ENCODE peak calls at places on chromosomes 1 and 21, in six cellular contexts. One of them, this sample, is unnamed. For H3K27me3, the result is how much of the 10 kb centered on the place peaks cover.

GRCh38 chr1:236835491-236835890 is 40.4 kb downstream of the MTR start:
- DNase-seq in psoas muscle: no peak
- DNase-seq in adipocyte: no peak
- DNase-seq in NT2/D1: no peak
- DNase-seq in adrenal gland: no peak
- DNase-seq in GM06990: no peak
- DNase-seq in this sample: no peak

GRCh38 chr1:6131561-6131960 is 48.6 kb downstream of the CHD5 start:
- DNase-seq in NT2/D1: no peak
- DNase-seq in psoas muscle: no peak
- DNase-seq in adipocyte: no peak
- DNase-seq in GM06990: no peak
- DNase-seq in adrenal gland: no peak
- DNase-seq in this sample: peak

GRCh38 chr21:39453571-39454179 is 1.9 kb downstream of the SH3BGR start:
- DNase-seq in psoas muscle: no peak
- DNase-seq in GM06990: no peak
- DNase-seq in adipocyte: no peak
- DNase-seq in adrenal gland: no peak
- DNase-seq in NT2/D1: no peak
- DNase-seq in this sample: no peak

GRCh38 chr21:33578214-33578613 is 10.3 kb downstream of the DONSON start:
- DNase-seq in NT2/D1: no peak
- DNase-seq in GM06990: no peak
- DNase-seq in adrenal gland: no peak
- DNase-seq in adipocyte: peak
- DNase-seq in psoas muscle: no peak
- DNase-seq in this sample: no peak

GRCh38 chr1:200889571-200889970 is 5.1 kb upstream of the INAVA start:
- DNase-seq in GM06990: no peak
- DNase-seq in psoas muscle: no peak
- DNase-seq in adrenal gland: no peak
- DNase-seq in adipocyte: no peak
- DNase-seq in NT2/D1: no peak
- DNase-seq in this sample: no peak

GRCh38 chr1:183873642-183874041 is 68.7 kb downstream of the RGL1 start:
- DNase-seq in NT2/D1: no peak
- DNase-seq in adrenal gland: no peak
- DNase-seq in GM06990: peak
- DNase-seq in adipocyte: no peak
- DNase-seq in psoas muscle: no peak
- DNase-seq in this sample: no peak

GRCh38 chr1:62076286-62076685 is 118.4 kb upstream of the L1TD1 start:
- DNase-seq in adipocyte: peak
- DNase-seq in adrenal gland: no peak
- DNase-seq in GM06990: no peak
- DNase-seq in NT2/D1: no peak
- DNase-seq in psoas muscle: no peak
- DNase-seq in this sample: no peak

GRCh38 chr1:103373991-103374390 is 151.5 kb upstream of the RNPC3 start:
- DNase-seq in GM06990: no peak
- DNase-seq in psoas muscle: no peak
- DNase-seq in adrenal gland: no peak
- DNase-seq in adipocyte: no peak
- DNase-seq in NT2/D1: no peak
- DNase-seq in this sample: no peak

GRCh38 chr1:230308039-230308438 is 118.1 kb downstream of the PGBD5 start:
- DNase-seq in GM06990: no peak
- DNase-seq in NT2/D1: no peak
- DNase-seq in adipocyte: peak
- DNase-seq in psoas muscle: peak
- DNase-seq in adrenal gland: peak
- DNase-seq in this sample: peak

GRCh38 chr1:106960412-106960811 is 96.1 kb upstream of the PRMT6 start:
- DNase-seq in psoas muscle: no peak
- DNase-seq in adrenal gland: no peak
- DNase-seq in NT2/D1: no peak
- DNase-seq in adipocyte: no peak
- DNase-seq in GM06990: peak
- DNase-seq in this sample: no peak

GRCh38 chr1:229862017-229862774 is 204.8 kb upstream of the GALNT2 start:
- DNase-seq in NT2/D1: peak
- DNase-seq in adipocyte: no peak
- DNase-seq in GM06990: no peak
- DNase-seq in psoas muscle: no peak
- DNase-seq in adrenal gland: no peak
- DNase-seq in this sample: no peak

GRCh38 chr1:198699167-198700015 is 60.6 kb downstream of the PTPRC start:
- DNase-seq in adrenal gland: peak
- DNase-seq in NT2/D1: peak
- DNase-seq in psoas muscle: no peak
- DNase-seq in GM06990: no peak
- DNase-seq in adipocyte: peak
- DNase-seq in this sample: no peak

GRCh38 chr1:209893751-209894150 is 44.3 kb upstream of the SYT14 start:
- DNase-seq in adipocyte: no peak
- DNase-seq in psoas muscle: no peak
- DNase-seq in adrenal gland: no peak
- DNase-seq in GM06990: no peak
- DNase-seq in NT2/D1: no peak
- DNase-seq in this sample: no peak

GRCh38 chr1:22418852-22419480 is 32.7 kb upstream of the ZBTB40 start:
- DNase-seq in GM06990: no peak
- DNase-seq in NT2/D1: no peak
- DNase-seq in adrenal gland: no peak
- DNase-seq in adipocyte: peak
- DNase-seq in psoas muscle: no peak
- DNase-seq in this sample: no peak

GRCh38 chr21:42299324-42300044 is 15.7 kb downstream of the TFF3 start:
- DNase-seq in adrenal gland: no peak
- DNase-seq in adipocyte: no peak
- DNase-seq in psoas muscle: no peak
- DNase-seq in GM06990: no peak
- DNase-seq in NT2/D1: no peak
- DNase-seq in this sample: no peak

GRCh38 chr1:10651377-10651776 is 145.1 kb downstream of the CASZ1 start:
- DNase-seq in adipocyte: peak
- DNase-seq in adrenal gland: no peak
- DNase-seq in GM06990: no peak
- DNase-seq in psoas muscle: no peak
- DNase-seq in NT2/D1: peak
- DNase-seq in this sample: no peak

GRCh38 chr1:232529747-232530146 is 100.2 kb downstream of the SIPA1L2 start:
- DNase-seq in psoas muscle: no peak
- DNase-seq in adrenal gland: no peak
- DNase-seq in GM06990: no peak
- DNase-seq in NT2/D1: no peak
- DNase-seq in adipocyte: no peak
- DNase-seq in this sample: peak

GRCh38 chr21:25887166-25887565 is 152.4 kb downstream of the GABPA start:
- DNase-seq in psoas muscle: no peak
- DNase-seq in NT2/D1: no peak
- DNase-seq in adipocyte: no peak
- DNase-seq in GM06990: no peak
- DNase-seq in adrenal gland: no peak
- DNase-seq in this sample: no peak

DNA sequence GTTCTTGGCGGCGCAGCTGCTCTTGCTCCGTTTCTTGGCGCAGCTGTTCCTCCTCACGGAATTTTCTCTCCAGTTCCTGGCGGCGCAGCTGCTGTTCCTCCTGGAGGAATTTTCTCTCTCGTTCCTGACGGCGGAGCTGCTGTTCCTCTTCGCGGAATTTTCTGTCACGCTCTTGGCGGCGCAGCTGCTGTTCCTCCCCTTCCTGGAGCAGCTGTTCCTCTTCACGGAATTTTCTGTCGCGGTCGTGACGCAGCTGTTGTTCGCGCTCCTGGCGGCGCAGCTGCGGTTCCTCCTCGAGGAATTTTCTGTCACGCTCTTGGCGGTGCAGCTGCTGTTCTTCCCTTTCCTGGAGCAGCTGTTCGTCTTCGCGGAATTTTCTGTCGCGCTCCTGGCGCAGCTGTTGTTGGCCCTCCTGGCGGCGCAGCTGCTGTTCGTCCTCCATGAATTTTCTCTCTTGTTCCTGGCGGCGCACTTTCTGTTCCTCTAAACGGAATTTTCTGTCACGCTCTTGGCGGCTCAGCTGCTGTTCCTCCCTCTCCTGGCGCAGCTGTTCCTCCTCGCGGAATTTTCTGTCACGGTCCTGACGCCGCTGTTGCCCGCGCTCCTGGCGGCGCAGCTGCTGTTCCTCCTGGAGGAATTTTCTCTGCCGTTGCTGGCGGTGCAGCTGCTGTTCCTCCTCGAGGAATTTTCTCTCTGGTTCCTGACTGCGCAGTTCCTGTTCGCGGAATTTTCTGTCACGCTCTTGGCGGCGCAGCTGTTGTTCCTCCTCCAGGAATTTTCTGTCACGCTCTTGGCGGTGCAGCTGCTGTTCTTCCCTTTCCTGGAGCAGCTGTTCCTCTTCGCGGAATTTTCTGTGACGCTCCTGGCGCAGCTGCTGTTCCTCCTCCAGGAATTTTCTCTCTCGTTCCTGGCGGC is 7.0 kb downstream of the TCHH start:
- DNase-seq in GM06990: peak
- DNase-seq in NT2/D1: peak
- DNase-seq in psoas muscle: peak
- DNase-seq in adrenal gland: peak
- DNase-seq in adipocyte: peak
- DNase-seq in this sample: peak
- H3K27me3 ChIP-seq in GM06990: under half
- H3K27me3 ChIP-seq in NT2/D1: half or more
- H3K27me3 ChIP-seq in psoas muscle: under half
- H3K27me3 ChIP-seq in adrenal gland: half or more
- H3K27me3 ChIP-seq in adipocyte: half or more
- H3K27me3 ChIP-seq in this sample: half or more

GRCh38 chr21:45365186-45365607 is 39.8 kb upstream of the COL18A1 start:
- DNase-seq in adipocyte: no peak
- DNase-seq in psoas muscle: no peak
- DNase-seq in GM06990: no peak
- DNase-seq in adrenal gland: no peak
- DNase-seq in NT2/D1: no peak
- DNase-seq in this sample: no peak

GRCh38 chr21:45362748-45363145 is 42.2 kb upstream of the COL18A1 start:
- DNase-seq in GM06990: no peak
- DNase-seq in adipocyte: no peak
- DNase-seq in adrenal gland: no peak
- DNase-seq in NT2/D1: no peak
- DNase-seq in psoas muscle: no peak
- DNase-seq in this sample: no peak

GRCh38 chr21:45365608-45366241 is 39.2 kb upstream of the COL18A1 start:
- DNase-seq in GM06990: no peak
- DNase-seq in adipocyte: no peak
- DNase-seq in adrenal gland: no peak
- DNase-seq in psoas muscle: no peak
- DNase-seq in NT2/D1: peak
- DNase-seq in this sample: no peak

GRCh38 chr21:45364464-45365185 is 40.3 kb upstream of the COL18A1 start:
- DNase-seq in psoas muscle: peak
- DNase-seq in NT2/D1: no peak
- DNase-seq in adipocyte: no peak
- DNase-seq in adrenal gland: peak
- DNase-seq in GM06990: no peak
- DNase-seq in this sample: no peak

GRCh38 chr21:45363921-45364463 is 41.0 kb upstream of the COL18A1 start:
- DNase-seq in adipocyte: peak
- DNase-seq in GM06990: no peak
- DNase-seq in NT2/D1: no peak
- DNase-seq in psoas muscle: peak
- DNase-seq in adrenal gland: peak
- DNase-seq in this sample: peak
- H3K4me3 ChIP-seq in adipocyte: peak
- H3K4me3 ChIP-seq in GM06990: no peak
- H3K4me3 ChIP-seq in NT2/D1: no peak
- H3K4me3 ChIP-seq in psoas muscle: peak
- H3K4me3 ChIP-seq in adrenal gland: no peak
- H3K4me3 ChIP-seq in this sample: no peak

GRCh38 chr1:902023-902422 is 21.7 kb upstream of the SAMD11 start:
- DNase-seq in adrenal gland: no peak
- DNase-seq in GM06990: no peak
- DNase-seq in NT2/D1: no peak
- DNase-seq in psoas muscle: peak
- DNase-seq in adipocyte: no peak
- DNase-seq in this sample: peak

GRCh38 chr1:903721-904270 is 19.9 kb upstream of the SAMD11 start:
- DNase-seq in adipocyte: no peak
- DNase-seq in GM06990: no peak
- DNase-seq in psoas muscle: peak
- DNase-seq in NT2/D1: no peak
- DNase-seq in adrenal gland: peak
- DNase-seq in this sample: peak

GRCh38 chr1:902802-903201 is 20.9 kb upstream of the SAMD11 start:
- DNase-seq in psoas muscle: peak
- DNase-seq in adrenal gland: no peak
- DNase-seq in NT2/D1: no peak
- DNase-seq in GM06990: no peak
- DNase-seq in adipocyte: no peak
- DNase-seq in this sample: no peak

GRCh38 chr1:904271-904950 is 19.3 kb upstream of the SAMD11 start:
- DNase-seq in adipocyte: peak
- DNase-seq in NT2/D1: peak
- DNase-seq in adrenal gland: peak
- DNase-seq in psoas muscle: peak
- DNase-seq in GM06990: peak
- DNase-seq in this sample: peak

DNA sequence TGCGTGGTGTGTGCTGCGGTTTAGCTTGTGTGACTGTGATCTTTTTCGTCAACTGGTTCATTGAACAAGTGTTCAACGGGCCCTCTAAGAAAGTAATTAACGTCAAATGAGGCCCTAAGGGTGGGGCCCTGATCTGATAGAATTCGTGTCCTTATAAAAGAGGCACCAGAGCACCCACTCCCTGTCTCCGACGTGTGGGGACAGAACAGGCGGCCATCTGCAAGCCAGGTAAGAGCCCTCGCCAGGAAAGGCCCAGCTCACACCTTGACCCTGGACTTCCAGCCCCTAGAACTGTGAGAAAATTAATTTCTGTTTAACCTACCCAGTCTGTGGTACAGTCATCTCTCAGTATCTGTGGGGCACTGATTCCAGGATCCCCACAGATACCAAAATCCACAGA is 20.4 kb upstream of the SAMD11 start:
- DNase-seq in GM06990: no peak
- DNase-seq in psoas muscle: no peak
- DNase-seq in adrenal gland: peak
- DNase-seq in NT2/D1: no peak
- DNase-seq in adipocyte: no peak
- DNase-seq in this sample: no peak
- H3K27me3 ChIP-seq in GM06990: under half
- H3K27me3 ChIP-seq in psoas muscle: under half
- H3K27me3 ChIP-seq in adrenal gland: under half
- H3K27me3 ChIP-seq in NT2/D1: under half
- H3K27me3 ChIP-seq in adipocyte: under half
- H3K27me3 ChIP-seq in this sample: under half

DNA sequence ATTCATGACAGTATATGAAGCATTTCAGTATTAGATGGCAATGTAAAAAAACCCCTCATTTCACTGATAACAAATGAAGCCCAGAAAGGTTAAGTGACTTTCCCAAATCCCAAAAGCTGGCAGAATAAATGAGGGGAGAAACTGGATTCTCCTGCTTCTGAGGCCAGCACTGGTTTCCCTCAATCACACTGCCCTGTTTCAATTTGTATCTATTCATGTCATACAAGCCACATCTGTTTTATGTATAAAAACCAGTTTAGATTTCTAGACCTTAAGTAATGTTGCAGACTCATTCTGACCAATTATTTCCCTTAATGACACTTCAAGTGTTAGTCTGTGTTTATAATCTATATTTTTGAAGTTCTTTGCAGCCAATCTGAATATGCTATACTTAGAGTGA is 16.8 kb downstream of the PLPPR4 start:
- DNase-seq in NT2/D1: no peak
- DNase-seq in adrenal gland: no peak
- DNase-seq in psoas muscle: no peak
- DNase-seq in GM06990: no peak
- DNase-seq in adipocyte: no peak
- DNase-seq in this sample: no peak
- H3K4me3 ChIP-seq in NT2/D1: no peak
- H3K4me3 ChIP-seq in adrenal gland: no peak
- H3K4me3 ChIP-seq in psoas muscle: no peak
- H3K4me3 ChIP-seq in GM06990: no peak
- H3K4me3 ChIP-seq in adipocyte: no peak
- H3K4me3 ChIP-seq in this sample: no peak